ENCODE peak calls at places on chromosomes 1 and 21, in six cellular contexts. T is GM23338, N is HCT116, Z is OCI-LY7, G is MM.1S, V is IMR-90. D is an unnamed sample.

GRCh38 chr1:218367118-218367517 is 22.0 kb downstream of the TGFB2 start:
- DNase-seq in T (no peak), N (no peak), Z (no peak), G (no peak), V (no peak), D (no peak)

GRCh38 chr21:26965567-26966359 is 1.1 kb downstream of the ADAMTS5 start:
- DNase-seq in T (peak), N (no peak), Z (no peak), G (no peak), V (peak), D (peak)

GRCh38 chr1:60596791-60597748 is 485.3 kb upstream of the NFIA start:
- DNase-seq in T (no peak), N (no peak), Z (no peak), G (no peak), V (no peak), D (peak)

GRCh38 chr1:23801338-23801748 is 789 bp upstream of the GALE start:
- DNase-seq in T (peak), N (no peak), Z (no peak), G (no peak), V (no peak), D (no peak)

GRCh38 chr1:51990478-51990965 is at the start of gene RAB3B:
- DNase-seq in T (peak), N (peak), Z (peak), G (peak), V (peak), D (peak)

GRCh38 chr1:81158592-81158991 is 642.1 kb upstream of the ADGRL2 start:
- DNase-seq in T (no peak), N (no peak), Z (no peak), G (peak), V (peak), D (no peak)

GRCh38 chr1:3323021-3323790 is 131.3 kb upstream of the ARHGEF16 start:
- DNase-seq in T (no peak), N (no peak), Z (no peak), G (no peak), V (no peak), D (no peak)

GRCh38 chr1:180299486-180300246 is 69.6 kb downstream of the LHX4 start:
- DNase-seq in T (no peak), N (no peak), Z (no peak), G (no peak), V (no peak), D (no peak)

GRCh38 chr1:46084553-46085448 is 47.6 kb downstream of the PIK3R3 start:
- DNase-seq in T (no peak), N (no peak), Z (no peak), G (no peak), V (peak), D (peak)

GRCh38 chr1:157963713-157964112 is 29.7 kb upstream of the KIRREL1 start:
- DNase-seq in T (peak), N (peak), Z (peak), G (peak), V (peak), D (peak)

GRCh38 chr1:200373811-200374231 is 36.0 kb downstream of the ZNF281 start:
- DNase-seq in T (peak), N (no peak), Z (peak), G (no peak), V (no peak), D (no peak)

GRCh38 chr1:200372885-200373181 is 37.0 kb downstream of the ZNF281 start:
- DNase-seq in T (no peak), N (no peak), Z (no peak), G (no peak), V (no peak), D (no peak)

GRCh38 chr1:200372095-200372884 is 37.5 kb downstream of the ZNF281 start:
- DNase-seq in T (peak), N (peak), Z (no peak), G (no peak), V (peak), D (peak)

GRCh38 chr1:200376521-200376920 is 33.3 kb downstream of the ZNF281 start:
- DNase-seq in T (no peak), N (no peak), Z (no peak), G (no peak), V (no peak), D (peak)

DNA sequence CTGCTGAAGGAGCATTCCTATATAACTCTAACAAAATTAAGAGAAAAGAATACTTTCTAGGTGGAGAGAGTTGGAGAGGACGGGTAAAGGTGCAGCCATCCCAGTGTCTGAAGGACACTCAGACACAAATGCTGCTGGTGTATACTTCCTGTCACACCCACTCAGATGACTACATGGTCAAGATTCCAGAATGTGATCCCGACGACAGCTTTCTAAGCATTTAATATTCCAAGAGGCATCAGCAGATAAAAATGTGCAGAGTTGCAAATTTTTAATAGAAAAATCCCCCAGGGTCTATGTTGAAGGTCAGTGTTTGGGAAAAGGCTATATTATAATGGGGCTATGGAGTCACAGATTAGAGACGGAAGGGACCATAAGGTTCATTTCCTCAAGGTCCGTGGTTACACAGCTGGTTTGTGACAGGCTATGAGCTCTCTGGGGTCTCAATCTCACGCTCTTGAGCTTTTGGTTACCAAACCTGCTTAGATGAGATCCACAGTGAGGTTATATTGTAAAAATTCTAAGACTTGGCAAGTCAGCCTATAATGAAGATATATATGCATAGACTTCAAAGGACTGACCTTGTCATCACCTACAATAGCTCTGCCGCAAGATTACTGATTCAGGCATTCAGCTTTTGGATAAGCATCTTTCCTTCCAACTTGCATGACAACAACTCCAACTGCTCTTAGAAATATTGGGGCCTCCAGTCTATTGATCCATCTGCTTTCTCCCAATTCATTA is 35.1 kb downstream of the ZNF281 start:
- DNase-seq in T (no peak), N (no peak), Z (peak), G (no peak), V (peak), D (no peak)
- H2AFZ ChIP-seq in T (no peak), N (no peak), Z (peak), G (no peak), V (peak), D (no peak)

GRCh38 chr1:41902125-41902524 is 16.6 kb downstream of the HIVEP3 start:
- DNase-seq in T (peak), N (no peak), Z (no peak), G (no peak), V (peak), D (no peak)
- H3K27ac ChIP-seq in T (no peak), N (peak), Z (no peak), G (no peak), V (peak), D (peak)

DNA sequence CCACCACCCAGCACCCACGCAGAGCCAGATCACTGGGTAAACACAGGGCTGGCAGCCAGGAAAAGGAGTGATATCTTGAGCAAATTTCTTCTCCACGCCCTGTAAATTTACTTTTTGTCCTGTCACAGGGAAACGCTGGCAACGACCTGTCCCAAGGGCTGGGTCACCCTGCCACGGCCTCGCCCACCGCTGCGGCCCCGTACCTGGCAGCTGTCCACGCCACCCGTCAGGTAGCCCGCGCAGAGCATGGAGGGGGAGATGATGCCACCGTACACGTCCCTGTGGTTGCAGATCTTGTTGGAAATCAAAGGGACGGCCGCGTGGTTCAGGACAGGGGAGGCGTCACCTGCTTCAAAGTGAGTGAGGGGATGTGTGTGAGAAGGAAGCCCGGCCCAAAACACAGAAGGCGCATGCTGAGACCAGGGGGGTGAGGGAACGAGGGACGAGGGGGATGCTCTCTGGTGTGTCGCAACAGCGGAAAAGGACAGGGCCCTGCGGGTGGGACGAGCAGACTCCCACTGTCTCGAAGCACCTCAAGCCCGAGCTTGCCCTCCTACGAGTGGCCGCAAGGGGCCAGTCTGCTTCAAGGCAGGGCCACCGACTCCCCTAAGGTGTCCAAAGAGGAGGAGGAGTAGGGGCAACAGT is 10.1 kb upstream of the TFF1 start:
- DNase-seq in T (peak), N (no peak), Z (no peak), G (peak), V (no peak), D (no peak)
- TF ChIP-seq CTCF in T (no peak), N (peak), Z (no peak), G (peak), V (peak), D (peak)

GRCh38 chr1:173688300-173688699 is 18.6 kb upstream of the ANKRD45 start:
- DNase-seq in T (no peak), N (no peak), Z (no peak), G (no peak), V (no peak), D (no peak)
- H2AFZ ChIP-seq in T (no peak), N (no peak), Z (no peak), G (no peak), V (no peak), D (peak)

GRCh38 chr1:204812842-204813241 is 57.8 kb upstream of the NFASC start:
- DNase-seq in T (no peak), N (no peak), Z (no peak), G (no peak), V (no peak), D (no peak)
- H3K27ac ChIP-seq in T (no peak), N (no peak), Z (no peak), G (no peak), V (no peak), D (no peak)

DNA sequence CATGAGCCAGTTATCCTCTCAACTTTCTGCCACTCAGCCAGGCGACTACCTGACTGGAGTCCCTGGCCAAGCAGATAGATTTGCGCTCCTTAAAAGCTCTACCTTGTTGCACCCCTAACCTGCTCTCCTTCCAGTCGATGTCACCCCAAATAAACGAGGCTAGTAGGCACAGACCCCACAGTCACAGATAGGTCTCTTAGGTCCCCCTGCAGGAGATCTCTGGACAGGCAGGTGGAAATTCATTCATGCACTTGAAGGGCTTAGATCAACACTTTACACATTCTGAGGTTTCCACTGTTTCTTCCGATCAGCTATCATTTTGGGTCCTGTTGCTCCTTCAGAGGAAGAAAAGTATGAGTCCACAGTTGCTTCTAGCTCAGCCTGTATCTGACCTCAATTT is 272.6 kb upstream of the FMN2 start:
- DNase-seq in T (peak), N (no peak), Z (peak), G (no peak), V (no peak), D (no peak)
- TF ChIP-seq CTCF in T (peak), N (no peak), Z (no peak), G (no peak), V (no peak), D (no peak)

GRCh38 chr1:222557574-222557973 is 9.7 kb upstream of the HHIPL2 start:
- DNase-seq in T (no peak), N (no peak), Z (no peak), G (no peak), V (no peak), D (no peak)
- H2AFZ ChIP-seq in T (no peak), N (no peak), Z (no peak), G (no peak), V (no peak), D (no peak)

DNA sequence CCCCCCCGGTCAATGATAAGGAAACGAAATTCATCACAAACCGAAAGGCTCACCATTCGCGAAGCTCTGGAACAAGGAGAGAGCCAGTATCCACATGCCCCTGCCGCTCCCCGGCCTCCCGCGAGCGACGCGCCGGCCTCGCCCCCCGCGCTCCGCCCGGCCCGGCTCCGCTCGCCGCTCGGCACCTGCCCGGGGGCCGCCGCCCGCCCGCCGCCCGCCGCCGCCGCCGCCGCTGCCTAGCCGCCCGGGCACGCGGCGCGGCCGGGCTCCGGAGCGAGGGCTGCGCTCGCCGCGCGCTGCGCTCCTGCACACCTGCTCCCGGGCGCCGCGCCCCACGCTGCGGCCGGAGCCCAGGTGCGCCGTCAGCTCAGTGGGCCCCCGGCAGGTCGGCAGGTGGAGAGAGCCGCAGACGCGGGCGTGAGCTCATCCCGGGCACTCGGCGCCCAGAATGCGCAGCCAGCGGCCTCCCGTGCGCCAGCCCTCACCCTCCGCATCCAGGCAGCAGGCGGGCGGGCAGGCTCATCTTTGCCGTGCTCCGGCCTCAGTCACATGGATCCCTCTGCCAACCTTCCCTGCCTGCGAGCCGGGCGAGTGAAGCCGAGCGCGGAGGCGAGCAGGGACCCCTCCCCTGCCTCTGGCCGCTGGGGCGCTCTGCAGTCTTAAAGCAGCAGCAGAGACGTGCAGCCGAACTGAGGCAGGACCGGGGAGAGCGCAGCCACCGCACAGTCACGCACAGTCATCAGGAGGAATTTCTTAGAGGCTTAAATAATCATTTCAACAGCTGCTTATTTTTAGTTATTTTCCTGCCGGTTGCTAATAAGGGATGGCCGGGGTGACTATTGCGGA is at the start of gene DSCAM:
- DNase-seq in T (peak), N (no peak), Z (no peak), G (no peak), V (no peak), D (peak)
- H3K27ac ChIP-seq in T (no peak), N (no peak), Z (no peak), G (no peak), V (no peak), D (peak)

GRCh38 chr1:205749094-205749825 is 722 bp downstream of the NUCKS1 start:
- DNase-seq in T (peak), N (peak), Z (peak), G (peak), V (peak), D (peak)

GRCh38 chr1:205748398-205749093 is 1.4 kb downstream of the NUCKS1 start:
- DNase-seq in T (peak), N (no peak), Z (peak), G (peak), V (peak), D (peak)

GRCh38 chr1:205749826-205750682 is at the start of gene NUCKS1:
- DNase-seq in T (peak), N (peak), Z (peak), G (peak), V (peak), D (peak)

GRCh38 chr1:205754857-205755256 is 4.9 kb upstream of the NUCKS1 start:
- DNase-seq in T (no peak), N (no peak), Z (no peak), G (no peak), V (no peak), D (no peak)

DNA sequence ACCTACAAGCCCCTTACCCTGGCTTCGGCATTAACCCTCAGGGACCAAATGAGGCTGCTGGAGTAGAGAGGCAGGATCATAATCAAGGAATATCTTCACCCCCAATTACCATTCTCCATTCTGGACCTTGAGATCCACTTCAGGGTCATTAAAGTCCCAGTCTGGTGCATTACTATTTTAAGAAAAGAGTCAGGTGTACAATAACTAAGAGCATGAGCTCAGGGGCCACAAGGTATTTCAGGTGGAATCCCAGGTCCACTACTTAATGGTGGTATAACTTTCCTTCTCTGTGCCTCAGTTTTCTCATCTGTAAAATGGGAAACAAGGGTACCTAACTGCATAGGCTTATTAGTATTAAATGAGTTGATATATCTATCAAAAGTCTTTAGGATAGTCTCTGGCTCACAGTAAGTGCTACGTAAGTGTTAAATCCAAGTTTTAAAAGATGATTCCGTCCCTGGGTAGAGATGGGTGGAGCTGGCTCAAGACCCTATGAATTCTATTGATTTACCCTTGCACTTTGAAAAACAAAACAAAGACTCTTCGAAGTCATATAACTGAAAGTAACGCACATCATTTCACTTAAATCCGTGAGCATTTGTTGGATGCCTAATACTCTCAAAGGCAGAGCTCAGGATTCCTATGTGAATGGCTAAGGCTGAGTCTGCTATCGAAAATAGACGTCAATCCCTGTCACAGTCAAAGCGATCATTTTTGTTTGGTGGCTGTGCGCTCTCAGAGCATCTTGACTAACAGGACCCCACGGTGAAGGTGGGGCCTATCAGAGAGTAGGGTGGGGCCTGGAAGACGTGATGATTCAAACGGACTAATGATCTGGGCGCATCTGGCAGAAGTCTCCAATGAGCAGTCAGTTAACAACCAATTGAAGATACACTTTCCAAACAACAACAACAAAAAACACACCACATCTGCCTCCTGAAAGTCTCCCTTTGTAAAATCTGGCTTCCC is 985 bp upstream of the NUCKS1 start:
- DNase-seq in T (peak), N (peak), Z (no peak), G (no peak), V (no peak), D (no peak)
- TF ChIP-seq CTCF in T (no peak), N (no peak), Z (no peak), G (no peak), V (no peak), D (no peak)